ENCODE peak calls at places on chromosomes 4 and X, in six cellular contexts. M is CD8-positive, alpha-beta T cell; S is cardiac muscle cell; I is uterus; Y is osteocyte; A is activated CD8-positive, alpha-beta T cell treated with anti-CD3 and anti-CD28 coated beads for 36 hours. X is an unnamed sample.

GRCh38 chr4:4333265-4333706 is 43.2 kb downstream of the ZBTB49 start:
- DNase-seq in M (no peak), S (peak), I (no peak), Y (no peak), A (no peak), X (no peak)

GRCh38 chr4:151624606-151625565 is 135.9 kb downstream of the GATB start:
- DNase-seq in M (no peak), S (peak), I (peak), Y (no peak), A (no peak), X (no peak)

GRCh38 chr4:113809313-113809712 is 47.8 kb upstream of the CAMK2D start:
- DNase-seq in M (no peak), S (peak), I (no peak), Y (no peak), A (peak), X (no peak)

GRCh38 chr4:2954358-2955185 is 8.6 kb downstream of the NOP14 start:
- DNase-seq in M (no peak), S (no peak), I (no peak), Y (no peak), A (peak), X (peak)

GRCh38 chr4:107834241-107834856 is 9.6 kb downstream of the SGMS2 start:
- DNase-seq in M (no peak), S (no peak), I (no peak), Y (no peak), A (no peak), X (no peak)

GRCh38 chr4:85745939-85746338 is 271.0 kb downstream of the ARHGAP24 start:
- DNase-seq in M (no peak), S (no peak), I (no peak), Y (no peak), A (no peak), X (no peak)

GRCh38 chr4:97153042-97153441 is 990.2 kb downstream of the STPG2 start:
- DNase-seq in M (no peak), S (peak), I (no peak), Y (no peak), A (no peak), X (no peak)

GRCh38 chr4:3522326-3522640 is 9.9 kb downstream of the LRPAP1 start:
- DNase-seq in M (no peak), S (no peak), I (no peak), Y (no peak), A (no peak), X (no peak)

GRCh38 chr4:157143365-157143764 is 67.4 kb downstream of the GLRB start:
- DNase-seq in M (no peak), S (no peak), I (no peak), Y (no peak), A (no peak), X (no peak)

DNA sequence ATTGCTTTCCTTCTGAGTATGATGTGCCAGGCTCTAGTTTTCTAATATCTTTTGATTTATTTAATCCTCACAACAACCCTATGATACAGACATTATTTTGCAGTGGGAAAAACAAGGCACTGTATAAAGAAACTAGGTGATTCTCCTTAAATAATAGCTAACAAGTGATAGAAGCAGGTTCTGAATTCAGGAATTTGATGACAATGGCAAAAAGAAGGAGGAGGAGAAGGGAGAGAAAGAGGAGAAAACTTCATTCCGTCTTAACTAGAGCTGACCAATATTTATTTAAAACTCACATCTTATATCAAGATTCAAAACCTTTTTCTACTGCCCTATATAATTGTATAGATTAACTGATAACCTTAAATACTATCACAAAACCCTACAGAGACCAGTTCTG is 1477.1 kb upstream of the PCDH7 start:
- DNase-seq in M (no peak), S (no peak), I (no peak), Y (no peak), A (no peak), X (no peak)
- TF ChIP-seq CTCF in M (no peak), S (no peak), I (no peak), Y (no peak), A (no peak), X (no peak)

GRCh38 chr4:24559889-24560288 is 24.5 kb downstream of the DHX15 start:
- DNase-seq in M (no peak), S (peak), I (no peak), Y (no peak), A (no peak), X (no peak)
- TF ChIP-seq CTCF in M (no peak), S (no peak), I (no peak), Y (no peak), A (no peak), X (no peak)

DNA sequence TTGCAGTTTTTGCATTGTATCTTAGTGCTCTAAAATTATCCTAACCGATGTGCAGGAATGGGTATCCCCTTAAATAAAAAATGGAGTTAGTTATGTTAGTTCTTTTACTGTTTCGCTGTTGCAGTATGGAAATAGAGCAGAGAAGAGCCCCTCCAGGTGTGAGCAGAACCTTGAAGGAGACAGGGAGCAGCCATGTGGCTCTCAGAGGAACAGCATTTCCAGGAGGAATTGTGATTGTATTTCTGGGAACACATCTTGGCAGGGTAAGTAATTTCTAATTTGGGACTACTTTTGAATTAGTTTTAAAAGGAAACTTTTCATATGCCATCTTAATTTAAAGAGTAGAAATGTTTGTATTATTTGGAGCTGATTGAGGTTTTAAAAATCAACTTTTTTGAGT is 5.3 kb upstream of the CCDC158 start:
- DNase-seq in M (no peak), S (peak), I (no peak), Y (no peak), A (no peak), X (no peak)
- TF ChIP-seq CTCF in M (no peak), S (peak), I (no peak), Y (peak), A (no peak), X (no peak)

DNA sequence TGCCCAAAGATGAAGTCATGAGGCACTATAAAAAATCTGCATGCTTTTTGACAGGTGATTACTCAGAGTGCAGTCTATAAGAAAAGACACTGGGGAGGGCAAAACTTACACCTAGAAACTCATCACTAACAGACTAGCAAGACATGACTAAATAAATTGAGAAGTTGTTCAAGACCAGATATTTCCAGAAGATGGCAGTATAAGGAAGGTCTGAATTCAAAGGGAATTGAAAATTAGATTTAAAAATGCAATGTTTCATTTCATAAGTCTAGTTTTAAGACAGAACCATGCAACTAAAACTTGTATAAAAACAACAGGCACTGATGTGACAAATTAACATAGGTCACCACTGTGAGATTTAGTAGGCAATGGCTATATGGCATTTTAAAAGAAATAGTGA is 232.5 kb upstream of the POF1B start:
- DNase-seq in M (no peak), S (peak), I (no peak), Y (no peak), A (no peak), X (peak)
- TF ChIP-seq CTCF in M (no peak), S (no peak), I (peak), Y (peak), A (no peak), X (peak)

GRCh38 chr4:129532573-129532972 is 436.6 kb downstream of the C4orf33 start:
- DNase-seq in M (no peak), S (no peak), I (no peak), Y (no peak), A (no peak), X (no peak)

DNA sequence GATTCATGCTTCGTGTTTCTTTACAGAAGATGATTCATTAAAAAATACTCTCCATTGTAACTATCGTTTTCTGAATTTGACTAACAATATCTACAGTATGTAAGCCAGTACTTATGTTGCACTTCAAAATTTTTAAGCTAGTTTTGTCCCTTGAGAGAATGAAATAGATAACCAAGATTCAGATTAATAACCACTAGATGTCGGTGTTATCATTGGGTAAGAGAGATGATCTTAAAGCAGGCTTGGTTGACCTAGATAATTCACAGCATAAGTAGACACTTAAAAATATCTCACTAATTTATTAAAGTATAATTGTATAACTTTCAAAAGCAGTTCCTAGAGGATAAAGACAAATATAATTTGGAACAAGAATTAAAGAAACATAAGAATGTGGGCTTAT is 430.9 kb downstream of the C4orf33 start:
- DNase-seq in M (no peak), S (peak), I (no peak), Y (no peak), A (no peak), X (no peak)
- TF ChIP-seq CTCF in M (no peak), S (peak), I (no peak), Y (peak), A (no peak), X (no peak)

DNA sequence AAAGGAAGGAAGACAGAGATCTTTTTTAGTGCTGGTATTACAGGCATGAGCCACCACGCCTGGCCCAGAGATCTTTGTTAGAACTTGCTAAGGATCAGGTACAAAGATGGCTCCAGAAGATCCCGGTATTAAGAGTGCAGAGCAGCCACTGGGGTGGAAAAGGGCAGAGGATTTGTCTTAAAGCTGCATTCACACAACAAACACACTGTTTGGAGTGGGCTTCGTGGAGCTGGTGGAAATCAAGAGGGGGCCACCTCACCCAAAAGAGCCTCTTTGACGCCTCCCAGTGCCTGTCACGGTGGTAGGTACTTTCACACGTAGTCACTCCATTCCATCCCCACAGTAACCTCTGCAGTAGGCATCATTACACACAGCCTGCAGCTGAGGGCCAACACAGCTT is 13.3 kb downstream of the HELT start:
- DNase-seq in M (no peak), S (no peak), I (no peak), Y (peak), A (no peak), X (no peak)
- TF ChIP-seq CTCF in M (no peak), S (no peak), I (no peak), Y (no peak), A (no peak), X (no peak)

GRCh38 chr4:106691749-106692148 is 323.2 kb upstream of the GIMD1 start:
- DNase-seq in M (no peak), S (no peak), I (no peak), Y (no peak), A (no peak), X (no peak)
- TF ChIP-seq CTCF in M (no peak), S (peak), I (no peak), Y (peak), A (no peak), X (no peak)